ENCODE peak calls at places on chromosomes 12 and 14, in eight cellular contexts. One of them, this sample, is unnamed.

GRCh38 chr12:16175893-16176292 is 101.6 kb downstream of the SLC15A5 start:
- DNase-seq in cardiac muscle cell: peak; percentile 15
- DNase-seq in Peyer's patch: no peak
- DNase-seq in astrocyte of the cerebellum: no peak
- DNase-seq in BJ: no peak
- DNase-seq in ascending aorta: no peak
- DNase-seq in dorsolateral prefrontal cortex: no peak
- DNase-seq in endothelial cell: no peak
- DNase-seq in this sample: no peak

GRCh38 chr14:33755358-33755757 is 195.5 kb downstream of the EGLN3 start:
- DNase-seq in cardiac muscle cell: no peak
- DNase-seq in Peyer's patch: no peak
- DNase-seq in astrocyte of the cerebellum: no peak
- DNase-seq in BJ: no peak
- DNase-seq in ascending aorta: no peak
- DNase-seq in dorsolateral prefrontal cortex: no peak
- DNase-seq in endothelial cell: no peak
- DNase-seq in this sample: no peak

GRCh38 chr12:122886851-122887816 is 8.8 kb downstream of the VPS37B start:
- DNase-seq in cardiac muscle cell: peak; percentile 35
- DNase-seq in Peyer's patch: no peak
- DNase-seq in astrocyte of the cerebellum: peak; percentile 50
- DNase-seq in BJ: no peak
- DNase-seq in ascending aorta: no peak
- DNase-seq in dorsolateral prefrontal cortex: no peak
- DNase-seq in endothelial cell: no peak
- DNase-seq in this sample: no peak

GRCh38 chr14:104286086-104286485 is 147.7 kb downstream of the KIF26A start:
- DNase-seq in cardiac muscle cell: no peak
- DNase-seq in Peyer's patch: peak; percentile 18
- DNase-seq in astrocyte of the cerebellum: no peak
- DNase-seq in BJ: no peak
- DNase-seq in ascending aorta: no peak
- DNase-seq in dorsolateral prefrontal cortex: no peak
- DNase-seq in endothelial cell: no peak
- DNase-seq in this sample: peak; percentile 6

GRCh38 chr14:28584951-28585350 is 181.6 kb upstream of the FOXG1 start:
- DNase-seq in cardiac muscle cell: no peak
- DNase-seq in Peyer's patch: no peak
- DNase-seq in astrocyte of the cerebellum: no peak
- DNase-seq in BJ: no peak
- DNase-seq in ascending aorta: no peak
- DNase-seq in dorsolateral prefrontal cortex: no peak
- DNase-seq in endothelial cell: no peak
- DNase-seq in this sample: no peak

GRCh38 chr14:58638231-58639205 is 756 bp downstream of the DACT1 start:
- DNase-seq in cardiac muscle cell: peak; percentile 56
- DNase-seq in Peyer's patch: peak; percentile 60
- DNase-seq in astrocyte of the cerebellum: no peak
- DNase-seq in BJ: no peak
- DNase-seq in ascending aorta: no peak
- DNase-seq in dorsolateral prefrontal cortex: no peak
- DNase-seq in endothelial cell: no peak
- DNase-seq in this sample: peak; percentile 43

GRCh38 chr14:46985529-46986137 is 334.1 kb upstream of the RPL10L start:
- DNase-seq in cardiac muscle cell: no peak
- DNase-seq in Peyer's patch: no peak
- DNase-seq in astrocyte of the cerebellum: no peak
- DNase-seq in BJ: no peak
- DNase-seq in ascending aorta: no peak
- DNase-seq in dorsolateral prefrontal cortex: no peak
- DNase-seq in endothelial cell: no peak
- DNase-seq in this sample: no peak

GRCh38 chr14:50778757-50779483 is 52.0 kb downstream of the NIN start:
- DNase-seq in cardiac muscle cell: no peak
- DNase-seq in Peyer's patch: no peak
- DNase-seq in astrocyte of the cerebellum: no peak
- DNase-seq in BJ: no peak
- DNase-seq in ascending aorta: no peak
- DNase-seq in dorsolateral prefrontal cortex: no peak
- DNase-seq in endothelial cell: no peak
- DNase-seq in this sample: no peak

GRCh38 chr14:99230271-99231141 is 41.5 kb downstream of the BCL11B start:
- DNase-seq in cardiac muscle cell: no peak
- DNase-seq in Peyer's patch: no peak
- DNase-seq in astrocyte of the cerebellum: no peak
- DNase-seq in BJ: no peak
- DNase-seq in ascending aorta: no peak
- DNase-seq in dorsolateral prefrontal cortex: no peak
- DNase-seq in endothelial cell: no peak
- DNase-seq in this sample: no peak

GRCh38 chr12:45966486-45966885 is 23.9 kb downstream of the SCAF11 start:
- DNase-seq in cardiac muscle cell: peak; percentile 80
- DNase-seq in Peyer's patch: no peak
- DNase-seq in astrocyte of the cerebellum: peak; percentile 63
- DNase-seq in BJ: peak; percentile 35
- DNase-seq in ascending aorta: no peak
- DNase-seq in dorsolateral prefrontal cortex: no peak
- DNase-seq in endothelial cell: no peak
- DNase-seq in this sample: no peak

GRCh38 chr14:60102389-60102788 is 10.7 kb downstream of the PCNX4 start:
- DNase-seq in cardiac muscle cell: peak; percentile 89
- DNase-seq in Peyer's patch: no peak
- DNase-seq in astrocyte of the cerebellum: peak; percentile 91
- DNase-seq in BJ: no peak
- DNase-seq in ascending aorta: no peak
- DNase-seq in dorsolateral prefrontal cortex: no peak
- DNase-seq in endothelial cell: no peak
- DNase-seq in this sample: no peak

GRCh38 chr14:102849522-102850379 is 72.5 kb downstream of the TRAF3 start:
- DNase-seq in cardiac muscle cell: peak; percentile 19
- DNase-seq in Peyer's patch: peak; percentile 66
- DNase-seq in astrocyte of the cerebellum: no peak
- DNase-seq in BJ: no peak
- DNase-seq in ascending aorta: no peak
- DNase-seq in dorsolateral prefrontal cortex: no peak
- DNase-seq in endothelial cell: no peak
- DNase-seq in this sample: no peak

GRCh38 chr12:14619731-14620501 is 52.2 kb upstream of the PLBD1 start:
- DNase-seq in cardiac muscle cell: no peak
- DNase-seq in Peyer's patch: no peak
- DNase-seq in astrocyte of the cerebellum: no peak
- DNase-seq in BJ: no peak
- DNase-seq in ascending aorta: no peak
- DNase-seq in dorsolateral prefrontal cortex: no peak
- DNase-seq in endothelial cell: no peak
- DNase-seq in this sample: no peak

GRCh38 chr14:80522936-80523335 is 311.6 kb upstream of the DIO2 start:
- DNase-seq in cardiac muscle cell: no peak
- DNase-seq in Peyer's patch: no peak
- DNase-seq in astrocyte of the cerebellum: no peak
- DNase-seq in BJ: no peak
- DNase-seq in ascending aorta: no peak
- DNase-seq in dorsolateral prefrontal cortex: no peak
- DNase-seq in endothelial cell: no peak
- DNase-seq in this sample: no peak

GRCh38 chr14:30614155-30614554 is 8.0 kb upstream of the SCFD1 start:
- DNase-seq in cardiac muscle cell: no peak
- DNase-seq in Peyer's patch: no peak
- DNase-seq in astrocyte of the cerebellum: no peak
- DNase-seq in BJ: no peak
- DNase-seq in ascending aorta: no peak
- DNase-seq in dorsolateral prefrontal cortex: no peak
- DNase-seq in endothelial cell: no peak
- DNase-seq in this sample: no peak

GRCh38 chr14:92425101-92425500 is 88.5 kb upstream of the RIN3 start:
- DNase-seq in cardiac muscle cell: peak; percentile 21
- DNase-seq in Peyer's patch: no peak
- DNase-seq in astrocyte of the cerebellum: no peak
- DNase-seq in BJ: no peak
- DNase-seq in ascending aorta: no peak
- DNase-seq in dorsolateral prefrontal cortex: no peak
- DNase-seq in endothelial cell: no peak
- DNase-seq in this sample: no peak

GRCh38 chr12:21509768-21510167 is 8.2 kb downstream of the GOLT1B start:
- DNase-seq in cardiac muscle cell: no peak
- DNase-seq in Peyer's patch: no peak
- DNase-seq in astrocyte of the cerebellum: no peak
- DNase-seq in BJ: no peak
- DNase-seq in ascending aorta: no peak
- DNase-seq in dorsolateral prefrontal cortex: no peak
- DNase-seq in endothelial cell: no peak
- DNase-seq in this sample: no peak

GRCh38 chr12:47870175-47870781 is 34.5 kb downstream of the VDR start:
- DNase-seq in cardiac muscle cell: peak; percentile 46
- DNase-seq in Peyer's patch: peak; percentile 53
- DNase-seq in astrocyte of the cerebellum: no peak
- DNase-seq in BJ: peak; percentile 26
- DNase-seq in ascending aorta: no peak
- DNase-seq in dorsolateral prefrontal cortex: no peak
- DNase-seq in endothelial cell: peak; percentile 54
- DNase-seq in this sample: peak; percentile 51

GRCh38 chr12:38384816-38385491 is 68.4 kb downstream of the ALG10B start:
- DNase-seq in cardiac muscle cell: no peak
- DNase-seq in Peyer's patch: no peak
- DNase-seq in astrocyte of the cerebellum: no peak
- DNase-seq in BJ: no peak
- DNase-seq in ascending aorta: no peak
- DNase-seq in dorsolateral prefrontal cortex: no peak
- DNase-seq in endothelial cell: no peak
- DNase-seq in this sample: peak; percentile 16
- TF ChIP-seq CTCF in cardiac muscle cell: no peak
- TF ChIP-seq CTCF in Peyer's patch: no peak
- TF ChIP-seq CTCF in astrocyte of the cerebellum: no peak
- TF ChIP-seq CTCF in BJ: no peak
- TF ChIP-seq CTCF in ascending aorta: no peak
- TF ChIP-seq CTCF in dorsolateral prefrontal cortex: no peak
- TF ChIP-seq CTCF in endothelial cell: peak; percentile 21
- TF ChIP-seq CTCF in this sample: peak; percentile 10

GRCh38 chr12:128947199-128947598 is 93.9 kb downstream of the GLT1D1 start:
- DNase-seq in cardiac muscle cell: no peak
- DNase-seq in Peyer's patch: no peak
- DNase-seq in astrocyte of the cerebellum: no peak
- DNase-seq in BJ: no peak
- DNase-seq in ascending aorta: no peak
- DNase-seq in dorsolateral prefrontal cortex: no peak
- DNase-seq in endothelial cell: no peak
- DNase-seq in this sample: no peak
- TF ChIP-seq CTCF in cardiac muscle cell: no peak
- TF ChIP-seq CTCF in Peyer's patch: no peak
- TF ChIP-seq CTCF in astrocyte of the cerebellum: no peak
- TF ChIP-seq CTCF in BJ: no peak
- TF ChIP-seq CTCF in ascending aorta: no peak
- TF ChIP-seq CTCF in dorsolateral prefrontal cortex: no peak
- TF ChIP-seq CTCF in endothelial cell: no peak
- TF ChIP-seq CTCF in this sample: no peak

GRCh38 chr14:72098202-72098601 is 166.0 kb downstream of the RGS6 start:
- DNase-seq in cardiac muscle cell: no peak
- DNase-seq in Peyer's patch: no peak
- DNase-seq in astrocyte of the cerebellum: no peak
- DNase-seq in BJ: no peak
- DNase-seq in ascending aorta: no peak
- DNase-seq in dorsolateral prefrontal cortex: no peak
- DNase-seq in endothelial cell: no peak
- DNase-seq in this sample: no peak

DNA sequence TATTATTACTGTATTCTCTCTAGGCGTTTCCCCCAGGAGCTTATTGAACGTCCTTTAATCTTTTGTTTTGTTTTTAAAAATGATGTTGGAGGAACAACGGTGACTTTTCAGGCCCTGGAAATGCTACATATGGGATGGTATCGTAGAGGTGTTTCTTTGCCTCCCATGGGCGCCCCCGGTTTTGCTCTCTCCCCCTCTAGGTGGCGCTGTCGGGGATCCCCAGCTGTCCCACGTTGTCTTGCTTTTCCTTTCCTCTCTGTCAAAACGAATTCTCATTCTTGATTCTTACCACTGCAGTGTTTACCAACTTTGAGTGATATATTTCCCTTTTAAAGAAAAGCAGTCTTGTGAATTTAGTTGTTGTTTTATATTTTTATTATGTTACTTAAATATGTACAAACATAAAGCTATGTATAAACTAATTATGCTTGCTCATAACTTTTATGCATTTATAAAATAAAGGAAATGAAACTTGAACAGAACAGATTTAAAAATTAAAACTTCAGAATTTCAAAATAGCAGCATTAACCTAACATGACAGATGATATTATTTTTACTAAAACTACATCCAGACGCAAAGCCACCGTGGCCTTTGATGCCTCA is 171.9 kb downstream of the RGS6 start:
- DNase-seq in cardiac muscle cell: no peak
- DNase-seq in Peyer's patch: no peak
- DNase-seq in astrocyte of the cerebellum: no peak
- DNase-seq in BJ: no peak
- DNase-seq in ascending aorta: no peak
- DNase-seq in dorsolateral prefrontal cortex: no peak
- DNase-seq in endothelial cell: peak; percentile 50
- DNase-seq in this sample: peak; percentile 74
- TF ChIP-seq CTCF in cardiac muscle cell: no peak
- TF ChIP-seq CTCF in Peyer's patch: no peak
- TF ChIP-seq CTCF in astrocyte of the cerebellum: peak; percentile 43
- TF ChIP-seq CTCF in BJ: peak; percentile 52
- TF ChIP-seq CTCF in ascending aorta: no peak
- TF ChIP-seq CTCF in dorsolateral prefrontal cortex: peak; percentile 33
- TF ChIP-seq CTCF in endothelial cell: peak; percentile 42
- TF ChIP-seq CTCF in this sample: peak; percentile 77

GRCh38 chr12:39144613-39145061 is 239.2 kb upstream of the CPNE8 start:
- DNase-seq in cardiac muscle cell: no peak
- DNase-seq in Peyer's patch: no peak
- DNase-seq in astrocyte of the cerebellum: no peak
- DNase-seq in BJ: no peak
- DNase-seq in ascending aorta: no peak
- DNase-seq in dorsolateral prefrontal cortex: no peak
- DNase-seq in endothelial cell: no peak
- DNase-seq in this sample: peak; percentile 17

DNA sequence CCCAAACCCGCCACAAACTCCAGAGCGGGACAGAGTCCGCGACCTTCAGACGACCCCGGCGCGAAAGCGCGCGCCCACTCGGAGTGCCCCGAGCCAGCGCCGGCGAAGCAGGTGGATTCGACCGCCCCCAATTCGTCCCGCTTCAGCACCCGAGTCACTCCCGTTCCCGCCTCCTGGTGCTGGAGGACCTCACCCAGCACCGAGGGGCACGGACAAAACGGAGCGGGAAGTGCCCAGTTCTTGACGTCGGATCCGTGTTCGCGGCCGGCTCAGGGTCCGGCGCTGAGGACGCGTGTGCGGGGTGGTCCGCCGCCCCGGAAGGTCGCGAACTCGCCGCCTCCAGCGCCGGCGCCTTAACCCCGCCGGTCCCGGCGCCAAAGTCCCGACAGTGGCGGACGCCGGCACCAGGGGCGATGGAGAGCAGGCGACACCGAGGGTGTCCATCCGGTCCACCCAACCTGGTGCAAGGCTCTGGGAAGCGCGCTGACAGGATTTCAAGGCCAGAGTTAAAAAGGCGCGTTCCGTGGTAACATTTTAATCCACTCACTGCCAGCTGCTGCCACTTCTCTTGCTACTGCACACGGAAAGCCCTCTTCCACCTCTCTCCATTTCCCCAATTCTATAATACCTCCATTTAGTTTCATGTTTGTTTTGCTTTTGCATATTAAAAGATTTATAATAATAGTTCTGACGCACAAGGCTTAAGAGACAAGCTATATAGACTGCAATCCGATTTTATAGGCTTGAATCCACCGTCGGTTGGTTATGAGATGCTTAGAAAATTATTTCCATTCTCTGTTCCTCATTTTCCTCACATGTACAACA is 240.0 kb upstream of the CPNE8 start:
- DNase-seq in cardiac muscle cell: peak; percentile 58
- DNase-seq in Peyer's patch: peak; percentile 66
- DNase-seq in astrocyte of the cerebellum: peak; percentile 5
- DNase-seq in BJ: no peak
- DNase-seq in ascending aorta: no peak
- DNase-seq in dorsolateral prefrontal cortex: no peak
- DNase-seq in endothelial cell: peak; percentile 73
- DNase-seq in this sample: peak; percentile 83
- TF ChIP-seq CTCF in cardiac muscle cell: peak; percentile 77
- TF ChIP-seq CTCF in Peyer's patch: peak; percentile 12
- TF ChIP-seq CTCF in astrocyte of the cerebellum: peak; percentile 77
- TF ChIP-seq CTCF in BJ: peak; percentile 8
- TF ChIP-seq CTCF in ascending aorta: peak; percentile 13
- TF ChIP-seq CTCF in dorsolateral prefrontal cortex: peak; percentile 55
- TF ChIP-seq CTCF in endothelial cell: peak; percentile 78
- TF ChIP-seq CTCF in this sample: peak; percentile 75

This sample was measured in glutamatergic neuron.